ENCODE peak calls at places on chromosomes 13 and 19, in five cellular contexts. F is GM20000, Q is GM10248, C is fibroblast of lung, N is HFF-Myc. T is an unnamed sample.

GRCh38 chr13:45362939-45363338 is 22.0 kb upstream of the TPT1 start:
- DNase-seq in F (no peak), Q (no peak), C (no peak), N (no peak), T (peak)

GRCh38 chr19:3125900-3126524 is 9.8 kb upstream of the GNA15 start:
- DNase-seq in F (peak), Q (peak), C (peak), N (no peak), T (peak)

GRCh38 chr13:73691891-73692290 is 442.3 kb downstream of the KLF12 start:
- DNase-seq in F (no peak), Q (no peak), C (no peak), N (no peak), T (no peak)

GRCh38 chr13:111629933-111630332 is 309.5 kb downstream of the TEX29 start:
- DNase-seq in F (no peak), Q (no peak), C (no peak), N (no peak), T (no peak)

GRCh38 chr19:28980236-28980868 is 232.6 kb downstream of the UQCRFS1 start:
- DNase-seq in F (no peak), Q (no peak), C (no peak), N (no peak), T (no peak)

GRCh38 chr13:94657167-94657566 is 55.2 kb downstream of the SOX21 start:
- DNase-seq in F (no peak), Q (no peak), C (peak), N (no peak), T (peak)

GRCh38 chr13:30847697-30848307 is 58.3 kb upstream of the MEDAG start:
- DNase-seq in F (no peak), Q (no peak), C (peak), N (no peak), T (no peak)

GRCh38 chr13:108944760-108945159 is 315.3 kb downstream of the MYO16 start:
- DNase-seq in F (no peak), Q (no peak), C (no peak), N (no peak), T (no peak)

GRCh38 chr19:56119585-56119978 is 1.5 kb downstream of the ZNF787 start:
- DNase-seq in F (no peak), Q (no peak), C (peak), N (no peak), T (no peak)

GRCh38 chr19:42512743-42513304 is 15.5 kb downstream of the CEACAM1 start:
- DNase-seq in F (peak), Q (peak), C (no peak), N (no peak), T (peak)

GRCh38 chr13:57030671-57031070 is 110.0 kb upstream of the PRR20A start:
- DNase-seq in F (no peak), Q (no peak), C (no peak), N (no peak), T (no peak)

GRCh38 chr13:105497597-105497996 is 1037.9 kb downstream of the EFNB2 start:
- DNase-seq in F (no peak), Q (no peak), C (no peak), N (no peak), T (no peak)

DNA sequence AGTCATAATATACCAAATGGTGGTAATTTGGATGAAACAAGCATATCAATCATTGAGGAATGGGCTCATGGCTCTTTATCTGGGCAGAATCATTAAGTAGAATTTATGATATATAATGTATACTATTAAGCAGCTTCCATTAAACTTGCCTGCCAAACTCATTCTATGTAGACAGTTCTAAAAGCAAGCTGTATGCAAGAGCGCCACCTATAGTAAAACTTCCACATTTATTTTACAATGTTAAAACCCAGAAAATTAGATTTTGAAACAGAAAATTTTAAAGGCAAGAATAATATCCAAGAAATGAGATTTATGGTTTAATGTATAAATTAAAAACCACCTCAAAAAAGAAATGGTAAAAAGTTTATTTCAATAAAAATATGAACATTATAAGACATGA is 161.5 kb downstream of the MZT1 start:
- DNase-seq in F (peak), Q (peak), C (no peak), N (peak), T (no peak)
- TF ChIP-seq CTCF in F (peak), Q (peak), C (peak), N (peak), T (peak)

GRCh38 chr19:33978286-33978685 is 181.6 kb downstream of the KCTD15 start:
- DNase-seq in F (no peak), Q (no peak), C (no peak), N (no peak), T (no peak)

GRCh38 chr19:33988601-33989000 is 183.7 kb upstream of the LSM14A start:
- DNase-seq in F (no peak), Q (no peak), C (no peak), N (no peak), T (no peak)

GRCh38 chr19:33982706-33983105 is 186.0 kb downstream of the KCTD15 start:
- DNase-seq in F (no peak), Q (no peak), C (no peak), N (no peak), T (no peak)
- TF ChIP-seq CTCF in F (no peak), Q (no peak), C (no peak), N (no peak), T (no peak)

GRCh38 chr13:38582133-38582532 is 104.7 kb upstream of the FREM2 start:
- DNase-seq in F (peak), Q (peak), C (peak), N (no peak), T (peak)
- TF ChIP-seq CTCF in F (peak), Q (peak), C (peak), N (peak), T (peak)

GRCh38 chr19:34733826-34734600 is at the start of gene ZNF181:
- DNase-seq in F (peak), Q (peak), C (peak), N (peak), T (peak)
- TF ChIP-seq CTCF in F (no peak), Q (no peak), C (no peak), N (no peak), T (no peak)

GRCh38 chr19:43611788-43612187 is at the start of gene SRRM5:
- DNase-seq in F (no peak), Q (no peak), C (no peak), N (no peak), T (no peak)
- TF ChIP-seq CTCF in F (no peak), Q (no peak), C (no peak), N (no peak), T (no peak)

DNA sequence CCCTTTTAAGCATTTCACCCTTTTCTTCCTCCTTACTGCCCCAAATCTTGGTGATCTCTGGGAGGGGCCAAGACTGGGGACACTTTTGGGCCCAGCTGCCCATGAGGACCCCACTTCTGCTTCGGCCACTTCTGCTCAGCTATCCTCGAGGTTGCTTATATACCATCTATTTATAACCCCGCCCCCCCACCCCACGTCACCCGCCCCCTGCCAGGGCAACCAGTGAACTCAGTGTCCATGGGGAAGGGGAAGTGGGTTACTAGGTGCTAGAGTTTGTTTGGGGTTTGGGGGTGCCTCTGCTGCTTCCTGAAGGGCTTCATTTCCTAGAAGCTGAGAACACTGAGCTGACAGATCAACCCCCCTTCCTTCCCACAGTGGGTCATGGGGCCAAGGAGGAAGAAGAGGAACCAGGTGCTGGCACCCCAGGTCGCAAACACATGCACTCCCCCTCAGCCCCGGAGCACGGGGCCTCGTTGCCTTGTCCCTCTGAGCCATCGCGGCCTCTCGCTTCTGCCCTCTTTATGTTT is 6.1 kb upstream of the ADGRE5 start:
- DNase-seq in F (peak), Q (peak), C (no peak), N (no peak), T (peak)
- TF ChIP-seq CTCF in F (no peak), Q (no peak), C (no peak), N (no peak), T (no peak)

T was measured in activated CD8-positive, alpha-beta T cell treated with anti-CD3 and anti-CD28 coated beads for 36 hours.